ENCODE peak calls at places on chromosome 19, in five cellular contexts. One of them, this sample, is unnamed.
A peak's percentile ranks its signal among the peaks of the same experiment; 100 is the strongest.

GRCh38 chr19:4052114-4052992 is 14.3 kb downstream of the ZBTB7A start:
- DNase-seq in tibial artery: peak; percentile 69
- DNase-seq in AG04449: no peak
- DNase-seq in T-helper 17 cell: no peak
- DNase-seq in AG08395: peak; percentile 57
- DNase-seq in this sample: no peak

GRCh38 chr19:17946965-17947784 is 14.4 kb downstream of the CCDC124 start:
- DNase-seq in AG04449: no peak
- DNase-seq in AG08395: no peak
- DNase-seq in T-helper 17 cell: peak; percentile 39
- DNase-seq in tibial artery: no peak
- DNase-seq in this sample: peak; percentile 73

GRCh38 chr19:43541920-43542650 is 9.1 kb downstream of the ZNF575 start:
- DNase-seq in AG04449: no peak
- DNase-seq in tibial artery: no peak
- DNase-seq in T-helper 17 cell: no peak
- DNase-seq in AG08395: no peak
- DNase-seq in this sample: no peak

GRCh38 chr19:13906525-13906904 is 514 bp downstream of the CC2D1A start:
- DNase-seq in T-helper 17 cell: peak; percentile 36
- DNase-seq in AG04449: no peak
- DNase-seq in AG08395: no peak
- DNase-seq in tibial artery: no peak
- DNase-seq in this sample: peak; percentile 64

GRCh38 chr19:18443831-18444230 is 5.9 kb upstream of the ISYNA1 start:
- DNase-seq in tibial artery: no peak
- DNase-seq in AG08395: no peak
- DNase-seq in T-helper 17 cell: no peak
- DNase-seq in AG04449: no peak
- DNase-seq in this sample: no peak

GRCh38 chr19:10915511-10916091 is 12.8 kb downstream of the YIPF2 start:
- DNase-seq in T-helper 17 cell: no peak
- DNase-seq in AG08395: peak; percentile 96
- DNase-seq in tibial artery: no peak
- DNase-seq in AG04449: peak; percentile 23
- DNase-seq in this sample: no peak

GRCh38 chr19:42309686-42310085 is 3.4 kb upstream of the TMEM145 start:
- DNase-seq in tibial artery: no peak
- DNase-seq in AG08395: no peak
- DNase-seq in T-helper 17 cell: no peak
- DNase-seq in AG04449: no peak
- DNase-seq in this sample: no peak

GRCh38 chr19:49475995-49476880 is 2.2 kb downstream of the FLT3LG start:
- DNase-seq in tibial artery: peak; percentile 63
- DNase-seq in AG08395: peak; percentile 60
- DNase-seq in AG04449: no peak
- DNase-seq in T-helper 17 cell: peak; percentile 42
- DNase-seq in this sample: peak; percentile 76

GRCh38 chr19:42132851-42133528 is 744 bp upstream of the POU2F2 start:
- DNase-seq in tibial artery: peak; percentile 74
- DNase-seq in AG04449: no peak
- DNase-seq in AG08395: peak; percentile 79
- DNase-seq in T-helper 17 cell: peak; percentile 84
- DNase-seq in this sample: peak; percentile 93

GRCh38 chr19:49506575-49507105 is 5.8 kb upstream of the FCGRT start:
- DNase-seq in AG08395: peak; percentile 62
- DNase-seq in T-helper 17 cell: peak; percentile 55
- DNase-seq in tibial artery: no peak
- DNase-seq in AG04449: no peak
- DNase-seq in this sample: peak; percentile 80

GRCh38 chr19:10583021-10583776 is 3.9 kb downstream of the AP1M2 start:
- DNase-seq in tibial artery: no peak
- DNase-seq in AG08395: no peak
- DNase-seq in AG04449: no peak
- DNase-seq in T-helper 17 cell: no peak
- DNase-seq in this sample: no peak

GRCh38 chr19:14517446-14517839 is 754 bp downstream of the DNAJB1 start:
- DNase-seq in tibial artery: no peak
- DNase-seq in T-helper 17 cell: no peak
- DNase-seq in AG08395: no peak
- DNase-seq in AG04449: no peak
- DNase-seq in this sample: peak; percentile 51

GRCh38 chr19:14786421-14786851 is 8.1 kb upstream of the ADGRE2 start:
- DNase-seq in AG08395: peak; percentile 21
- DNase-seq in T-helper 17 cell: no peak
- DNase-seq in tibial artery: peak; percentile 51
- DNase-seq in AG04449: no peak
- DNase-seq in this sample: no peak

GRCh38 chr19:10764340-10764894 is 46.5 kb downstream of the DNM2 start:
- DNase-seq in AG04449: no peak
- DNase-seq in AG08395: no peak
- DNase-seq in T-helper 17 cell: no peak
- DNase-seq in tibial artery: no peak
- DNase-seq in this sample: no peak

GRCh38 chr19:15378529-15379082 is 981 bp downstream of the AKAP8 start:
- DNase-seq in AG08395: peak; percentile 65
- DNase-seq in T-helper 17 cell: no peak
- DNase-seq in AG04449: no peak
- DNase-seq in tibial artery: no peak
- DNase-seq in this sample: peak; percentile 66

GRCh38 chr19:38307076-38307475 is 3.0 kb downstream of the C19orf33 start:
- DNase-seq in tibial artery: no peak
- DNase-seq in AG08395: no peak
- DNase-seq in T-helper 17 cell: no peak
- DNase-seq in AG04449: no peak
- DNase-seq in this sample: no peak

GRCh38 chr19:29515233-29515619 is 10.6 kb upstream of the VSTM2B start:
- DNase-seq in tibial artery: no peak
- DNase-seq in AG08395: no peak
- DNase-seq in T-helper 17 cell: no peak
- DNase-seq in AG04449: no peak
- DNase-seq in this sample: no peak

GRCh38 chr19:34217952-34218817 is 36.2 kb upstream of the GARRE1 start:
- DNase-seq in AG04449: peak; percentile 98
- DNase-seq in tibial artery: no peak
- DNase-seq in AG08395: peak; percentile 75
- DNase-seq in T-helper 17 cell: no peak
- DNase-seq in this sample: peak; percentile 75